ENCODE peak calls at places on chromosomes 13 and 19, in six cellular contexts. I, C, Q, E, W and L are unnamed samples.

GRCh38 chr13:46609726-46610125 is 56.8 kb downstream of the LRCH1 start:
- DNase-seq in I (no peak), C (no peak), Q (no peak), E (no peak), W (no peak), L (no peak)

GRCh38 chr13:103833453-103833852 is 767.2 kb upstream of the SLC10A2 start:
- DNase-seq in I (no peak), C (no peak), Q (no peak), E (no peak), W (no peak), L (no peak)

GRCh38 chr19:47095707-47096704 is 17.6 kb downstream of the ZC3H4 start:
- DNase-seq in I (no peak), C (no peak), Q (peak), E (peak), W (no peak), L (no peak)

GRCh38 chr13:98273067-98273823 is 96.2 kb upstream of the RNF113B start:
- DNase-seq in I (no peak), C (no peak), Q (no peak), E (no peak), W (no peak), L (no peak)

GRCh38 chr13:113129921-113130750 is 7.5 kb downstream of the F10 start:
- DNase-seq in I (no peak), C (no peak), Q (no peak), E (no peak), W (no peak), L (no peak)

GRCh38 chr13:40591091-40591490 is 75.3 kb downstream of the FOXO1 start:
- DNase-seq in I (no peak), C (no peak), Q (peak), E (no peak), W (no peak), L (no peak)

GRCh38 chr13:40189426-40189825 is 477.0 kb downstream of the FOXO1 start:
- DNase-seq in I (no peak), C (peak), Q (no peak), E (no peak), W (no peak), L (no peak)

GRCh38 chr13:79782541-79783216 is 301.7 kb downstream of the NDFIP2 start:
- DNase-seq in I (peak), C (no peak), Q (peak), E (peak), W (no peak), L (no peak)

GRCh38 chr13:30110301-30111070 is 196.9 kb downstream of the KATNAL1 start:
- DNase-seq in I (no peak), C (no peak), Q (no peak), E (no peak), W (no peak), L (no peak)

GRCh38 chr19:23787106-23787505 is 28.4 kb upstream of the ZNF681 start:
- DNase-seq in I (no peak), C (no peak), Q (peak), E (no peak), W (no peak), L (no peak)

GRCh38 chr19:17314007-17314589 is 4.7 kb downstream of the DDA1 start:
- DNase-seq in I (no peak), C (no peak), Q (no peak), E (no peak), W (no peak), L (no peak)

GRCh38 chr13:111158136-111158805 is 43.2 kb downstream of the ARHGEF7 start:
- DNase-seq in I (no peak), C (no peak), Q (no peak), E (no peak), W (no peak), L (no peak)

GRCh38 chr19:38707512-38708114 is 36.7 kb downstream of the CAPN12 start:
- DNase-seq in I (no peak), C (no peak), Q (no peak), E (peak), W (no peak), L (no peak)

GRCh38 chr19:51440846-51441409 is 17.3 kb downstream of the SIGLEC8 start:
- DNase-seq in I (no peak), C (peak), Q (no peak), E (no peak), W (no peak), L (no peak)

GRCh38 chr13:48144413-48145035 is 49.6 kb upstream of the MED4 start:
- DNase-seq in I (no peak), C (no peak), Q (no peak), E (no peak), W (no peak), L (no peak)

GRCh38 chr13:101977475-101977874 is 424.4 kb downstream of the FGF14 start:
- DNase-seq in I (no peak), C (no peak), Q (no peak), E (no peak), W (no peak), L (no peak)

GRCh38 chr19:18366027-18366435 is 19.9 kb upstream of the GDF15 start:
- DNase-seq in I (no peak), C (no peak), Q (peak), E (no peak), W (no peak), L (no peak)

GRCh38 chr19:3782330-3782729 is 3.9 kb downstream of the MATK start:
- DNase-seq in I (no peak), C (no peak), Q (no peak), E (no peak), W (no peak), L (no peak)

GRCh38 chr19:19748249-19748938 is 15.5 kb upstream of the ZNF14 start:
- DNase-seq in I (no peak), C (no peak), Q (no peak), E (no peak), W (no peak), L (no peak)

GRCh38 chr19:13507053-13507611 is 853 bp upstream of the CACNA1A start:
- DNase-seq in I (no peak), C (no peak), Q (no peak), E (no peak), W (no peak), L (no peak)

GRCh38 chr19:9406798-9407352 is 28.5 kb downstream of the ZNF266 start:
- DNase-seq in I (peak), C (peak), Q (peak), E (peak), W (peak), L (no peak)

GRCh38 chr19:1657632-1658445 is 5.4 kb upstream of the TCF3 start:
- DNase-seq in I (no peak), C (no peak), Q (peak), E (no peak), W (no peak), L (no peak)

GRCh38 chr13:99605417-99606321 is 104.4 kb downstream of the TM9SF2 start:
- DNase-seq in I (no peak), C (peak), Q (peak), E (peak), W (peak), L (peak)

GRCh38 chr19:56270676-56271075 is 1.9 kb upstream of the EDDM13 start:
- DNase-seq in I (no peak), C (no peak), Q (no peak), E (no peak), W (no peak), L (no peak)

GRCh38 chr13:44989941-44990340 is 603 bp downstream of the GPALPP1 start:
- DNase-seq in I (no peak), C (peak), Q (peak), E (no peak), W (no peak), L (no peak)

GRCh38 chr19:49098795-49099194 is 13.5 kb downstream of the SNRNP70 start:
- DNase-seq in I (no peak), C (no peak), Q (no peak), E (no peak), W (no peak), L (no peak)

GRCh38 chr19:32396046-32396652 is 9.4 kb upstream of the DPY19L3 start:
- DNase-seq in I (no peak), C (no peak), Q (no peak), E (no peak), W (no peak), L (no peak)